ENCODE peak calls at places on chromosomes 16 and 17, in ten cellular contexts. E is heart left ventricle, M is mucosa of descending colon, Y is vagina, A is fibroblast of mammary gland, O is stomach, B is GM06990, D is AG04450, H is right lobe of liver, N is neural progenitor cell. G is an unnamed sample.

GRCh38 chr16:23365602-23366240 is 63.6 kb downstream of the SCNN1B start:
- DNase-seq in E (no peak), M (no peak), Y (no peak), A (no peak), O (no peak), B (peak), D (no peak), H (no peak), N (no peak), G (no peak)

GRCh38 chr17:57834146-57834741 is 15.6 kb downstream of the MRPS23 start:
- DNase-seq in E (peak), M (no peak), Y (no peak), A (peak), O (peak), B (no peak), D (no peak), H (no peak), N (peak), G (peak)

GRCh38 chr16:17563340-17563739 is 92.6 kb upstream of the XYLT1 start:
- DNase-seq in E (no peak), M (no peak), Y (no peak), A (no peak), O (no peak), B (no peak), D (no peak), H (no peak), N (no peak), G (no peak)

GRCh38 chr17:44792276-44792675 is 33.5 kb downstream of the ADAM11 start:
- DNase-seq in E (no peak), M (no peak), Y (no peak), A (peak), O (no peak), B (no peak), D (peak), H (no peak), N (no peak), G (no peak)

GRCh38 chr17:81514485-81514734 is 1.8 kb upstream of the ACTG1 start:
- DNase-seq in E (no peak), M (no peak), Y (no peak), A (no peak), O (no peak), B (no peak), D (no peak), H (no peak), N (no peak), G (no peak)

GRCh38 chr16:27461483-27462171 is 59.7 kb downstream of the IL21R start:
- DNase-seq in E (no peak), M (peak), Y (no peak), A (peak), O (no peak), B (no peak), D (no peak), H (no peak), N (no peak), G (no peak)

GRCh38 chr16:78230832-78231231 is 131.4 kb downstream of the WWOX start:
- DNase-seq in E (no peak), M (no peak), Y (no peak), A (peak), O (no peak), B (no peak), D (no peak), H (no peak), N (no peak), G (no peak)

GRCh38 chr16:84868328-84868727 is 48.5 kb downstream of the CRISPLD2 start:
- DNase-seq in E (no peak), M (no peak), Y (no peak), A (no peak), O (no peak), B (no peak), D (no peak), H (peak), N (no peak), G (no peak)

GRCh38 chr17:1030684-1031557 is 34.0 kb downstream of the TIMM22 start:
- DNase-seq in E (no peak), M (no peak), Y (no peak), A (peak), O (no peak), B (no peak), D (no peak), H (peak), N (peak), G (no peak)

GRCh38 chr17:8997994-8998628 is 23.2 kb upstream of the NTN1 start:
- DNase-seq in E (peak), M (peak), Y (no peak), A (peak), O (peak), B (peak), D (no peak), H (peak), N (peak), G (peak)

GRCh38 chr17:81394831-81395599 is at the start of gene BAHCC1:
- DNase-seq in E (peak), M (peak), Y (peak), A (peak), O (peak), B (peak), D (peak), H (peak), N (peak), G (peak)

GRCh38 chr16:81189100-81189664 is 49.3 kb upstream of the BCO1 start:
- DNase-seq in E (peak), M (peak), Y (no peak), A (peak), O (peak), B (no peak), D (peak), H (peak), N (no peak), G (no peak)

GRCh38 chr17:80800775-80801391 is 190.8 kb upstream of the CHMP6 start:
- DNase-seq in E (no peak), M (no peak), Y (no peak), A (no peak), O (no peak), B (no peak), D (no peak), H (peak), N (no peak), G (no peak)

GRCh38 chr16:23836404-23837291 is 865 bp downstream of the PRKCB start:
- DNase-seq in E (no peak), M (peak), Y (no peak), A (no peak), O (peak), B (peak), D (no peak), H (no peak), N (peak), G (peak)

GRCh38 chr17:64707077-64707591 is 45.0 kb upstream of the SMURF2 start:
- DNase-seq in E (peak), M (peak), Y (no peak), A (peak), O (peak), B (no peak), D (peak), H (peak), N (no peak), G (peak)

GRCh38 chr17:80944326-80944725 is 47.3 kb upstream of the CHMP6 start:
- DNase-seq in E (no peak), M (no peak), Y (no peak), A (no peak), O (no peak), B (no peak), D (no peak), H (no peak), N (no peak), G (no peak)

GRCh38 chr17:69485126-69485724 is 70.7 kb downstream of the MAP2K6 start:
- DNase-seq in E (no peak), M (no peak), Y (no peak), A (peak), O (no peak), B (no peak), D (no peak), H (no peak), N (no peak), G (no peak)

GRCh38 chr17:15106540-15106939 is 158.6 kb downstream of the PMP22 start:
- DNase-seq in E (no peak), M (no peak), Y (no peak), A (peak), O (no peak), B (no peak), D (no peak), H (no peak), N (no peak), G (no peak)

GRCh38 chr16:13081825-13082224 is 180.4 kb downstream of the SHISA9 start:
- DNase-seq in E (no peak), M (no peak), Y (no peak), A (no peak), O (no peak), B (no peak), D (no peak), H (no peak), N (no peak), G (no peak)

GRCh38 chr16:51110618-51111234 is 40.3 kb downstream of the SALL1 start:
- DNase-seq in E (no peak), M (no peak), Y (no peak), A (no peak), O (no peak), B (no peak), D (no peak), H (no peak), N (no peak), G (no peak)

GRCh38 chr17:21161498-21162393 is 35.0 kb downstream of the DHRS7B start:
- DNase-seq in E (no peak), M (no peak), Y (no peak), A (peak), O (no peak), B (no peak), D (no peak), H (no peak), N (no peak), G (no peak)

GRCh38 chr16:11835891-11836652 is 15.3 kb downstream of the RSL1D1 start:
- DNase-seq in E (no peak), M (no peak), Y (no peak), A (peak), O (no peak), B (no peak), D (no peak), H (no peak), N (no peak), G (peak)

GRCh38 chr16:11613381-11614303 is 26.9 kb upstream of the LITAF start:
- DNase-seq in E (peak), M (peak), Y (no peak), A (no peak), O (peak), B (peak), D (no peak), H (peak), N (no peak), G (no peak)

GRCh38 chr16:23254338-23254737 is 47.8 kb upstream of the SCNN1B start:
- DNase-seq in E (no peak), M (no peak), Y (no peak), A (peak), O (no peak), B (no peak), D (no peak), H (no peak), N (peak), G (no peak)

GRCh38 chr17:45132569-45133463 is 501 bp upstream of the PLCD3 start:
- DNase-seq in E (peak), M (peak), Y (no peak), A (peak), O (peak), B (peak), D (no peak), H (peak), N (peak), G (peak)

GRCh38 chr16:14284930-14285541 is 213.9 kb downstream of the MRTFB start:
- DNase-seq in E (no peak), M (no peak), Y (no peak), A (peak), O (peak), B (peak), D (peak), H (peak), N (peak), G (no peak)

GRCh38 chr16:61791465-61791864 is 244.8 kb downstream of the CDH8 start:
- DNase-seq in E (no peak), M (no peak), Y (no peak), A (no peak), O (no peak), B (no peak), D (no peak), H (no peak), N (no peak), G (no peak)

GRCh38 chr17:29212681-29213121 is 32.5 kb upstream of the MYO18A start:
- DNase-seq in E (no peak), M (no peak), Y (no peak), A (peak), O (no peak), B (no peak), D (no peak), H (no peak), N (no peak), G (no peak)

GRCh38 chr16:22782299-22782698 is 31.7 kb upstream of the HS3ST2 start:
- DNase-seq in E (no peak), M (no peak), Y (no peak), A (no peak), O (no peak), B (no peak), D (no peak), H (no peak), N (peak), G (no peak)

GRCh38 chr17:17684901-17685774 is 3.9 kb downstream of the RAI1 start:
- DNase-seq in E (peak), M (peak), Y (no peak), A (peak), O (peak), B (no peak), D (no peak), H (no peak), N (no peak), G (no peak)

GRCh38 chr17:55233840-55234239 is 30.9 kb upstream of the HLF start:
- DNase-seq in E (no peak), M (no peak), Y (no peak), A (no peak), O (no peak), B (no peak), D (no peak), H (no peak), N (no peak), G (no peak)

GRCh38 chr17:79874329-79874981 is 35.2 kb upstream of the CBX4 start:
- DNase-seq in E (no peak), M (no peak), Y (no peak), A (peak), O (no peak), B (no peak), D (no peak), H (no peak), N (peak), G (peak)

GRCh38 chr17:41634639-41635038 is 10.3 kb upstream of the KRT17 start:
- DNase-seq in E (no peak), M (no peak), Y (no peak), A (no peak), O (no peak), B (no peak), D (no peak), H (no peak), N (no peak), G (no peak)

GRCh38 chr17:12973496-12974318 is 44.1 kb downstream of the ELAC2 start:
- DNase-seq in E (no peak), M (no peak), Y (no peak), A (no peak), O (no peak), B (no peak), D (no peak), H (no peak), N (peak), G (no peak)

GRCh38 chr16:58426095-58426494 is 33.8 kb downstream of the GINS3 start:
- DNase-seq in E (no peak), M (no peak), Y (no peak), A (no peak), O (no peak), B (peak), D (no peak), H (no peak), N (no peak), G (no peak)

GRCh38 chr16:78045865-78046581 is 23.7 kb downstream of the CLEC3A start:
- DNase-seq in E (peak), M (no peak), Y (no peak), A (peak), O (peak), B (peak), D (peak), H (peak), N (peak), G (no peak)

GRCh38 chr17:77572065-77572601 is 386.4 kb upstream of the TNRC6C start:
- DNase-seq in E (no peak), M (no peak), Y (no peak), A (no peak), O (no peak), B (no peak), D (no peak), H (no peak), N (peak), G (peak)

GRCh38 chr17:15414502-15415348 is 52.7 kb downstream of the CDRT4 start:
- DNase-seq in E (peak), M (no peak), Y (no peak), A (no peak), O (no peak), B (no peak), D (no peak), H (no peak), N (peak), G (peak)

GRCh38 chr17:60231234-60231633 is 81.5 kb downstream of the CA4 start:
- DNase-seq in E (no peak), M (no peak), Y (no peak), A (peak), O (no peak), B (no peak), D (no peak), H (no peak), N (peak), G (no peak)
- TF ChIP-seq CTCF in E (peak), M (peak), Y (no peak), A (peak), O (no peak), B (peak), D (peak), H (peak), N (peak), G (peak)

GRCh38 chr16:20676268-20676828 is 21.1 kb downstream of the ACSM1 start:
- DNase-seq in E (peak), M (no peak), Y (no peak), A (no peak), O (peak), B (no peak), D (no peak), H (no peak), N (no peak), G (peak)

GRCh38 chr16:20675488-20676267 is 21.8 kb downstream of the ACSM1 start:
- DNase-seq in E (peak), M (peak), Y (no peak), A (peak), O (peak), B (no peak), D (no peak), H (no peak), N (peak), G (no peak)

GRCh38 chr16:20676867-20677266 is 20.6 kb downstream of the ACSM1 start:
- DNase-seq in E (no peak), M (no peak), Y (no peak), A (no peak), O (no peak), B (no peak), D (no peak), H (no peak), N (no peak), G (no peak)

GRCh38 chr16:20673882-20674683 is 23.4 kb downstream of the ACSM1 start:
- DNase-seq in E (no peak), M (no peak), Y (no peak), A (no peak), O (no peak), B (no peak), D (no peak), H (no peak), N (no peak), G (no peak)

GRCh38 chr16:20674684-20675487 is 22.6 kb downstream of the ACSM1 start:
- DNase-seq in E (no peak), M (no peak), Y (no peak), A (no peak), O (no peak), B (no peak), D (no peak), H (no peak), N (peak), G (no peak)
- H3K4me3 ChIP-seq in E (peak), M (no peak), Y (peak), A (no peak), O (peak), B (no peak), D (no peak), H (peak), N (no peak), G (no peak)

GRCh38 chr17:30230596-30231125 is 4.8 kb downstream of the SLC6A4 start:
- DNase-seq in E (no peak), M (no peak), Y (no peak), A (peak), O (no peak), B (no peak), D (no peak), H (no peak), N (no peak), G (no peak)
- TF ChIP-seq CTCF in E (no peak), M (no peak), Y (no peak), A (no peak), O (no peak), B (no peak), D (no peak), H (no peak), N (no peak), G (peak)

GRCh38 chr16:63945805-63946204 is 1176.1 kb downstream of the CDH11 start:
- DNase-seq in E (no peak), M (no peak), Y (no peak), A (no peak), O (no peak), B (no peak), D (no peak), H (no peak), N (no peak), G (no peak)
- H3K4me3 ChIP-seq in E (no peak), M (no peak), Y (no peak), A (no peak), O (no peak), B (no peak), D (no peak), H (no peak), N (no peak), G (no peak)

GRCh38 chr16:2013527-2013926 is 3.9 kb upstream of the ZNF598 start:
- DNase-seq in E (no peak), M (no peak), Y (no peak), A (no peak), O (no peak), B (no peak), D (no peak), H (no peak), N (no peak), G (no peak)

GRCh38 chr16:2015117-2015946 is 4.3 kb upstream of the NPW start:
- DNase-seq in E (no peak), M (peak), Y (no peak), A (peak), O (peak), B (no peak), D (no peak), H (no peak), N (no peak), G (no peak)

GRCh38 chr16:2019500-2019899 is at the start of gene NPW:
- DNase-seq in E (no peak), M (no peak), Y (no peak), A (no peak), O (no peak), B (no peak), D (no peak), H (no peak), N (peak), G (no peak)

GRCh38 chr16:2015947-2016208 is 3.7 kb upstream of the NPW start:
- DNase-seq in E (no peak), M (no peak), Y (no peak), A (no peak), O (no peak), B (no peak), D (no peak), H (no peak), N (no peak), G (no peak)

GRCh38 chr16:2016407-2016922 is 3.1 kb upstream of the NPW start:
- DNase-seq in E (no peak), M (no peak), Y (no peak), A (no peak), O (no peak), B (no peak), D (no peak), H (no peak), N (peak), G (peak)
- TF ChIP-seq CTCF in E (peak), M (no peak), Y (no peak), A (peak), O (no peak), B (peak), D (peak), H (peak), N (peak), G (peak)

GRCh38 chr16:89048871-89049422 is 44.7 kb upstream of the ACSF3 start:
- DNase-seq in E (no peak), M (peak), Y (no peak), A (no peak), O (no peak), B (no peak), D (no peak), H (no peak), N (no peak), G (no peak)

GRCh38 chr16:89050868-89051311 is 42.8 kb upstream of the ACSF3 start:
- DNase-seq in E (no peak), M (peak), Y (no peak), A (no peak), O (no peak), B (no peak), D (no peak), H (no peak), N (no peak), G (no peak)

GRCh38 chr16:89050119-89050867 is 43.4 kb upstream of the ACSF3 start:
- DNase-seq in E (no peak), M (peak), Y (no peak), A (no peak), O (no peak), B (no peak), D (no peak), H (no peak), N (no peak), G (no peak)

GRCh38 chr16:89048087-89048729 is 45.4 kb upstream of the ACSF3 start:
- DNase-seq in E (no peak), M (peak), Y (no peak), A (no peak), O (no peak), B (no peak), D (no peak), H (no peak), N (peak), G (peak)

DNA sequence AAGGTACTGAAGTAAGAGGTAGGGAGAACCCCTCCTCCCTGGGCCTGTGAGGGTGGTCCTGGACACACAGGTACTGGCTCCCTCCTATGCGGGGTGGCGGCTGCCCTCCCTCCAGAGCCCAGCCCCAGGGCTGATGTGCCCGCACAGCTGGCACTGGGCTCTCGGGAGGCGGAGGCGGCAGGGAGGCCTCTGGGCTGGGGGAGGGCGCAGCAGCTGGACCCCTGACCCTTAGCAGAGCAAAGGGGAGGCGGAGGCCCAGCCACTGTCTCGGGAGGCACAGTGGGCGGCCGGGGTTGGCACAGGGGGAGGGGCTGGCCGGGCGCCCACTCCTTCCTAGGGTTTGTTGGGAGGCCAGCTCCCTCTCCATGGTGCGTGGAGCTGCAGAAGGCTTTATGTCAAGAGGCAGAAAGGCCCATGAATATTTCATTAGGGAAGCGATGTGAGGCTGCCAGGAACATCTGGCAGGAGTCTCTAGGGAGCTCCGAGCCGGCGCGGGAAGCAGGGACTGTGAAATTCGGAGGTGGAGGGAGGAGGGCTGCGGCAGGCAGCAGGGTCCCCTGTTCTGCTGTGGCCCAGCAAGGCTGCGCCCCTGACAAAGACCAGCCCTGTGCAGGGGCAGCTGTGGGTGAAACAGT is 44.1 kb upstream of the ACSF3 start:
- DNase-seq in E (no peak), M (peak), Y (no peak), A (peak), O (no peak), B (no peak), D (no peak), H (no peak), N (no peak), G (no peak)
- H3K4me3 ChIP-seq in E (no peak), M (no peak), Y (no peak), A (no peak), O (no peak), B (no peak), D (no peak), H (no peak), N (no peak), G (no peak)

GRCh38 chr17:76268015-76268749 is 3.0 kb downstream of the UBALD2 start:
- DNase-seq in E (peak), M (peak), Y (no peak), A (peak), O (peak), B (peak), D (no peak), H (peak), N (no peak), G (no peak)
- TF ChIP-seq CTCF in E (no peak), M (no peak), Y (no peak), A (no peak), O (no peak), B (no peak), D (no peak), H (no peak), N (no peak), G (no peak)

G was measured in WERI-Rb-1.